ENCODE peak calls at places on chromosomes 7 and 10, in ten cellular contexts. One of them, this sample, is unnamed.

GRCh38 chr10:112735041-112735690 is 214.9 kb upstream of the TCF7L2 start:
- DNase-seq in CD4-positive, alpha-beta memory T cell: no peak
- DNase-seq in esophagus squamous epithelium: no peak
- DNase-seq in transverse colon: no peak
- DNase-seq in heart right ventricle: no peak
- DNase-seq in cardiac muscle cell: no peak
- DNase-seq in tibial nerve: no peak
- DNase-seq in GM06990: no peak
- DNase-seq in tibial artery: no peak
- DNase-seq in mammary epithelial cell: no peak
- DNase-seq in this sample: no peak

GRCh38 chr10:126504051-126504760 is 115.9 kb upstream of the ADAM12 start:
- DNase-seq in tibial artery: no peak
- DNase-seq in tibial nerve: peak; percentile 26
- DNase-seq in transverse colon: peak; percentile 12
- DNase-seq in cardiac muscle cell: peak; percentile 66
- DNase-seq in mammary epithelial cell: peak; percentile 30
- DNase-seq in GM06990: no peak
- DNase-seq in esophagus squamous epithelium: no peak
- DNase-seq in CD4-positive, alpha-beta memory T cell: no peak
- DNase-seq in heart right ventricle: peak; percentile 28
- DNase-seq in this sample: no peak

GRCh38 chr10:338176-339037 is 203.2 kb downstream of the ZMYND11 start:
- DNase-seq in GM06990: no peak
- DNase-seq in tibial nerve: no peak
- DNase-seq in heart right ventricle: no peak
- DNase-seq in tibial artery: peak; percentile 78
- DNase-seq in CD4-positive, alpha-beta memory T cell: no peak
- DNase-seq in transverse colon: no peak
- DNase-seq in cardiac muscle cell: no peak
- DNase-seq in mammary epithelial cell: peak; percentile 6
- DNase-seq in esophagus squamous epithelium: no peak
- DNase-seq in this sample: peak; percentile 69

GRCh38 chr10:718143-718700 is 28.8 kb upstream of the DIP2C start:
- DNase-seq in heart right ventricle: no peak
- DNase-seq in cardiac muscle cell: no peak
- DNase-seq in GM06990: no peak
- DNase-seq in CD4-positive, alpha-beta memory T cell: no peak
- DNase-seq in transverse colon: no peak
- DNase-seq in mammary epithelial cell: no peak
- DNase-seq in esophagus squamous epithelium: no peak
- DNase-seq in tibial artery: no peak
- DNase-seq in tibial nerve: no peak
- DNase-seq in this sample: no peak

GRCh38 chr10:38050212-38050611 is 39.7 kb downstream of the ZNF33A start:
- DNase-seq in mammary epithelial cell: no peak
- DNase-seq in esophagus squamous epithelium: no peak
- DNase-seq in tibial nerve: no peak
- DNase-seq in GM06990: no peak
- DNase-seq in tibial artery: no peak
- DNase-seq in transverse colon: no peak
- DNase-seq in heart right ventricle: no peak
- DNase-seq in cardiac muscle cell: no peak
- DNase-seq in CD4-positive, alpha-beta memory T cell: no peak
- DNase-seq in this sample: no peak

GRCh38 chr10:132806126-132807061 is 20.4 kb upstream of the NKX6-2 start:
- DNase-seq in tibial nerve: no peak
- DNase-seq in esophagus squamous epithelium: no peak
- DNase-seq in CD4-positive, alpha-beta memory T cell: no peak
- DNase-seq in transverse colon: no peak
- DNase-seq in cardiac muscle cell: no peak
- DNase-seq in GM06990: no peak
- DNase-seq in mammary epithelial cell: no peak
- DNase-seq in heart right ventricle: no peak
- DNase-seq in tibial artery: no peak
- DNase-seq in this sample: peak; percentile 51

GRCh38 chr7:43639858-43640491 is 57.1 kb downstream of the STK17A start:
- DNase-seq in tibial nerve: peak; percentile 40
- DNase-seq in transverse colon: peak; percentile 61
- DNase-seq in esophagus squamous epithelium: no peak
- DNase-seq in cardiac muscle cell: peak; percentile 17
- DNase-seq in heart right ventricle: peak; percentile 60
- DNase-seq in CD4-positive, alpha-beta memory T cell: no peak
- DNase-seq in mammary epithelial cell: peak; percentile 46
- DNase-seq in GM06990: no peak
- DNase-seq in tibial artery: no peak
- DNase-seq in this sample: peak; percentile 68

GRCh38 chr10:48287417-48288391 is 13.2 kb upstream of the FRMPD2 start:
- DNase-seq in heart right ventricle: peak; percentile 23
- DNase-seq in cardiac muscle cell: peak; percentile 30
- DNase-seq in tibial artery: no peak
- DNase-seq in tibial nerve: no peak
- DNase-seq in transverse colon: no peak
- DNase-seq in CD4-positive, alpha-beta memory T cell: no peak
- DNase-seq in GM06990: peak; percentile 55
- DNase-seq in mammary epithelial cell: peak; percentile 45
- DNase-seq in esophagus squamous epithelium: no peak
- DNase-seq in this sample: no peak

GRCh38 chr7:151088856-151089699 is 2.8 kb downstream of the AGAP3 start:
- DNase-seq in cardiac muscle cell: no peak
- DNase-seq in heart right ventricle: peak; percentile 72
- DNase-seq in GM06990: no peak
- DNase-seq in tibial artery: peak; percentile 87
- DNase-seq in CD4-positive, alpha-beta memory T cell: no peak
- DNase-seq in transverse colon: peak; percentile 62
- DNase-seq in esophagus squamous epithelium: peak; percentile 17
- DNase-seq in tibial nerve: peak; percentile 70
- DNase-seq in mammary epithelial cell: peak; percentile 85
- DNase-seq in this sample: peak; percentile 94

GRCh38 chr10:22630229-22631174 is 83.9 kb downstream of the PIP4K2A start:
- DNase-seq in tibial artery: no peak
- DNase-seq in cardiac muscle cell: no peak
- DNase-seq in transverse colon: no peak
- DNase-seq in tibial nerve: no peak
- DNase-seq in GM06990: peak; percentile 71
- DNase-seq in CD4-positive, alpha-beta memory T cell: peak; percentile 86
- DNase-seq in esophagus squamous epithelium: no peak
- DNase-seq in mammary epithelial cell: peak; percentile 38
- DNase-seq in heart right ventricle: no peak
- DNase-seq in this sample: no peak

GRCh38 chr7:2567663-2568238 is 9.0 kb downstream of the IQCE start:
- DNase-seq in tibial artery: no peak
- DNase-seq in transverse colon: no peak
- DNase-seq in GM06990: no peak
- DNase-seq in mammary epithelial cell: no peak
- DNase-seq in heart right ventricle: peak; percentile 34
- DNase-seq in esophagus squamous epithelium: no peak
- DNase-seq in cardiac muscle cell: peak; percentile 57
- DNase-seq in tibial nerve: no peak
- DNase-seq in CD4-positive, alpha-beta memory T cell: no peak
- DNase-seq in this sample: no peak

GRCh38 chr7:30473393-30473775 is 5.2 kb downstream of the NOD1 start:
- DNase-seq in transverse colon: no peak
- DNase-seq in cardiac muscle cell: no peak
- DNase-seq in esophagus squamous epithelium: no peak
- DNase-seq in tibial artery: no peak
- DNase-seq in heart right ventricle: no peak
- DNase-seq in mammary epithelial cell: no peak
- DNase-seq in CD4-positive, alpha-beta memory T cell: no peak
- DNase-seq in tibial nerve: no peak
- DNase-seq in GM06990: no peak
- DNase-seq in this sample: no peak

DNA sequence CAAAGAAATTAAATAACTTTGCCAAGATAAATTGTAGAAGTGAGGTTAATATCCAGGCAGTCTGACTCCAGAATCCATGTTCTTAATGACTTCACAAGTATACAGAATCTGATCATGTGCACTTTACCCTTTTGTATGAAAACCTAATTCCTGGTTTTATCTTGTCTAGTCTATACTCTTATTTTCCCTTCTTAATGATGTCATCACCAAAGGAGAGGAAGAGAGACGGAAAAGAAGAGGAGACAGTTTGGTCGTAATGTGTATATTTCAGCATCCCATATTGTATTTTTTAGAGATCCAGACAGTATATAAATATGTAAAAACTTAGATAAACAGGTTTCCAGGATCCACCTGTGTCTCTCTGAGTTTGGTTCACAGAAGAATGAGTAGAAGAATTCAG is 159.9 kb upstream of the MDFIC start:
- DNase-seq in CD4-positive, alpha-beta memory T cell: no peak
- DNase-seq in esophagus squamous epithelium: no peak
- DNase-seq in tibial nerve: no peak
- DNase-seq in heart right ventricle: no peak
- DNase-seq in cardiac muscle cell: no peak
- DNase-seq in tibial artery: no peak
- DNase-seq in mammary epithelial cell: no peak
- DNase-seq in GM06990: no peak
- DNase-seq in transverse colon: no peak
- DNase-seq in this sample: no peak
- H3K36me3 ChIP-seq in CD4-positive, alpha-beta memory T cell: no peaks in the 10 kb centered on the region
- H3K36me3 ChIP-seq in esophagus squamous epithelium: no peaks in the 10 kb centered on the region
- H3K36me3 ChIP-seq in tibial nerve: no peaks in the 10 kb centered on the region
- H3K36me3 ChIP-seq in heart right ventricle: no peaks in the 10 kb centered on the region
- H3K36me3 ChIP-seq in cardiac muscle cell: no peaks in the 10 kb centered on the region
- H3K36me3 ChIP-seq in tibial artery: no peaks in the 10 kb centered on the region
- H3K36me3 ChIP-seq in mammary epithelial cell: no peaks in the 10 kb centered on the region
- H3K36me3 ChIP-seq in GM06990: no peaks in the 10 kb centered on the region
- H3K36me3 ChIP-seq in transverse colon: no peaks in the 10 kb centered on the region
- H3K36me3 ChIP-seq in this sample: no peaks in the 10 kb centered on the region

DNA sequence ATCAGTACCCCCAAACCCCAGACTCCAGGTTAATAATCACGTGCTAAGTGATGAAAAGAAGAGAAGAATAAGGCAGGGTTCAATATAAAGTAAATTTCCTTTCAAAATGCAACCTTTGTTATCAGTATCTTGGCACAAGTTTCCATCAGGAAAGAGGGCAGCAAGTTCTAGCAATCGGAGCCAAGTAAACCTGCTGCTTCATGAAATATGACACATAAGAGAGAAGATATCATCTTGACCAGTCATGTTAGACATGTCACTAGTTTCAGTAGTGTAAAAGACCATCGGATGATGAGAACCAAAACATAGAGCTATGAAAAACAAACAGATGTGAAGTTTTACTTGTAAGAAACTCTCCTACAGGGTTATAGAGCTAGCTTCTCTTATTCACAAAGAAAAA is 44.0 kb downstream of the AASS start:
- DNase-seq in cardiac muscle cell: no peak
- DNase-seq in esophagus squamous epithelium: no peak
- DNase-seq in mammary epithelial cell: peak; percentile 58
- DNase-seq in tibial nerve: no peak
- DNase-seq in CD4-positive, alpha-beta memory T cell: no peak
- DNase-seq in heart right ventricle: no peak
- DNase-seq in GM06990: no peak
- DNase-seq in transverse colon: no peak
- DNase-seq in tibial artery: no peak
- DNase-seq in this sample: no peak
- H3K36me3 ChIP-seq in cardiac muscle cell: peaks cover 16% of the 10 kb centered on the region
- H3K36me3 ChIP-seq in esophagus squamous epithelium: no peaks in the 10 kb centered on the region
- H3K36me3 ChIP-seq in mammary epithelial cell: no peaks in the 10 kb centered on the region
- H3K36me3 ChIP-seq in tibial nerve: peaks cover 5% of the 10 kb centered on the region
- H3K36me3 ChIP-seq in CD4-positive, alpha-beta memory T cell: no peaks in the 10 kb centered on the region
- H3K36me3 ChIP-seq in heart right ventricle: peaks cover 58% of the 10 kb centered on the region
- H3K36me3 ChIP-seq in GM06990: no peaks in the 10 kb centered on the region
- H3K36me3 ChIP-seq in transverse colon: no peaks in the 10 kb centered on the region
- H3K36me3 ChIP-seq in tibial artery: peaks cover 61% of the 10 kb centered on the region
- H3K36me3 ChIP-seq in this sample: no peaks in the 10 kb centered on the region

DNA sequence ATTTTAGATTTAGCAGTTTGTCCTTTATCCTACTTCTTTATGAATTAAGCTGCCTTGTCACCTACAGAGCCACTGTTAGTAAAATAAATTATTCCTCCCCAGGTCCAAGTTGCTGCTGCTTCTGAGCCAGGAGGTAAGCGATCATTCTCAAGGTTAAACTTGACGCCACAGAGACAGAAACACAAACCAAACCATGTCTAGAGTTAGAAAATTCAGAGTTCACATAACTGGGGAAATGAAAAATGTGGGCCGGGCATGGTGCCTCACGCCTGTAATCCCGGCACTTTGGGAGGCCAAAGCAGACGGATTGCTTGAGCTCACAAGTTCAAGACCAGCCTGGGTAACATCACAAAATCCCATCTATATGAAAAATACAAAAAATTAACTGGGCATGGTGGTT is 55.1 kb upstream of the TM9SF3 start:
- DNase-seq in heart right ventricle: no peak
- DNase-seq in CD4-positive, alpha-beta memory T cell: no peak
- DNase-seq in GM06990: no peak
- DNase-seq in cardiac muscle cell: no peak
- DNase-seq in transverse colon: no peak
- DNase-seq in esophagus squamous epithelium: no peak
- DNase-seq in mammary epithelial cell: no peak
- DNase-seq in tibial artery: no peak
- DNase-seq in tibial nerve: no peak
- DNase-seq in this sample: no peak
- H3K36me3 ChIP-seq in heart right ventricle: no peaks in the 10 kb centered on the region
- H3K36me3 ChIP-seq in CD4-positive, alpha-beta memory T cell: no peaks in the 10 kb centered on the region
- H3K36me3 ChIP-seq in GM06990: peaks cover 18% of the 10 kb centered on the region
- H3K36me3 ChIP-seq in cardiac muscle cell: no peaks in the 10 kb centered on the region
- H3K36me3 ChIP-seq in transverse colon: no peaks in the 10 kb centered on the region
- H3K36me3 ChIP-seq in esophagus squamous epithelium: no peaks in the 10 kb centered on the region
- H3K36me3 ChIP-seq in mammary epithelial cell: no peaks in the 10 kb centered on the region
- H3K36me3 ChIP-seq in tibial artery: no peaks in the 10 kb centered on the region
- H3K36me3 ChIP-seq in tibial nerve: no peaks in the 10 kb centered on the region
- H3K36me3 ChIP-seq in this sample: no peaks in the 10 kb centered on the region

GRCh38 chr10:6213257-6213905 is 10.6 kb downstream of the PFKFB3 start:
- DNase-seq in cardiac muscle cell: no peak
- DNase-seq in transverse colon: no peak
- DNase-seq in tibial nerve: no peak
- DNase-seq in CD4-positive, alpha-beta memory T cell: no peak
- DNase-seq in heart right ventricle: no peak
- DNase-seq in esophagus squamous epithelium: no peak
- DNase-seq in GM06990: no peak
- DNase-seq in mammary epithelial cell: no peak
- DNase-seq in tibial artery: no peak
- DNase-seq in this sample: no peak

GRCh38 chr10:6214612-6215011 is 11.9 kb downstream of the PFKFB3 start:
- DNase-seq in tibial nerve: no peak
- DNase-seq in tibial artery: no peak
- DNase-seq in cardiac muscle cell: no peak
- DNase-seq in GM06990: no peak
- DNase-seq in CD4-positive, alpha-beta memory T cell: no peak
- DNase-seq in transverse colon: no peak
- DNase-seq in heart right ventricle: no peak
- DNase-seq in mammary epithelial cell: no peak
- DNase-seq in esophagus squamous epithelium: no peak
- DNase-seq in this sample: no peak

GRCh38 chr10:6215241-6215640 is 12.5 kb downstream of the PFKFB3 start:
- DNase-seq in transverse colon: no peak
- DNase-seq in cardiac muscle cell: no peak
- DNase-seq in CD4-positive, alpha-beta memory T cell: no peak
- DNase-seq in tibial nerve: no peak
- DNase-seq in GM06990: no peak
- DNase-seq in tibial artery: no peak
- DNase-seq in esophagus squamous epithelium: no peak
- DNase-seq in heart right ventricle: no peak
- DNase-seq in mammary epithelial cell: no peak
- DNase-seq in this sample: no peak

GRCh38 chr10:6212806-6213205 is 10.1 kb downstream of the PFKFB3 start:
- DNase-seq in transverse colon: no peak
- DNase-seq in esophagus squamous epithelium: no peak
- DNase-seq in cardiac muscle cell: no peak
- DNase-seq in mammary epithelial cell: no peak
- DNase-seq in tibial nerve: no peak
- DNase-seq in tibial artery: no peak
- DNase-seq in CD4-positive, alpha-beta memory T cell: no peak
- DNase-seq in GM06990: no peak
- DNase-seq in heart right ventricle: no peak
- DNase-seq in this sample: no peak

GRCh38 chr10:6213908-6214307 is 11.2 kb downstream of the PFKFB3 start:
- DNase-seq in heart right ventricle: no peak
- DNase-seq in tibial nerve: no peak
- DNase-seq in mammary epithelial cell: no peak
- DNase-seq in esophagus squamous epithelium: no peak
- DNase-seq in GM06990: no peak
- DNase-seq in transverse colon: no peak
- DNase-seq in cardiac muscle cell: peak; percentile 80
- DNase-seq in tibial artery: no peak
- DNase-seq in CD4-positive, alpha-beta memory T cell: no peak
- DNase-seq in this sample: no peak
- H3K36me3 ChIP-seq in heart right ventricle: peaks cover 57% of the 10 kb centered on the region
- H3K36me3 ChIP-seq in tibial nerve: peaks cover 10% of the 10 kb centered on the region
- H3K36me3 ChIP-seq in mammary epithelial cell: peaks cover 7% of the 10 kb centered on the region
- H3K36me3 ChIP-seq in esophagus squamous epithelium: peaks cover 48% of the 10 kb centered on the region
- H3K36me3 ChIP-seq in GM06990: peaks cover 6% of the 10 kb centered on the region
- H3K36me3 ChIP-seq in transverse colon: no peaks in the 10 kb centered on the region
- H3K36me3 ChIP-seq in cardiac muscle cell: peaks cover 46% of the 10 kb centered on the region
- H3K36me3 ChIP-seq in tibial artery: peaks cover 52% of the 10 kb centered on the region
- H3K36me3 ChIP-seq in CD4-positive, alpha-beta memory T cell: peaks cover 38% of the 10 kb centered on the region
- H3K36me3 ChIP-seq in this sample: peaks cover 21% of the 10 kb centered on the region

This sample was measured in aorta.